ENCODE peak calls at places on chromosomes 6 and 20, in seven cellular contexts. D, N, B, V, H, X and A are unnamed samples.

GRCh38 chr20:5058873-5059272 is 57.6 kb upstream of the SLC23A2 start:
- DNase-seq in B (no peak), X (no peak), N (no peak), H (no peak), V (no peak), D (no peak), A (no peak)

GRCh38 chr6:163180874-163181541 is 233.5 kb upstream of the QKI start:
- DNase-seq in X (peak; percentile 73), N (peak; percentile 86), B (peak; percentile 90), D (peak; percentile 85), H (no peak), V (no peak), A (peak; percentile 56)

GRCh38 chr6:129338683-129339082 is 371.3 kb downstream of the ARHGAP18 start:
- DNase-seq in H (no peak), X (no peak), B (no peak), D (no peak), N (no peak), V (no peak), A (no peak)

GRCh38 chr6:168209420-168209819 is 110.2 kb downstream of the DACT2 start:
- DNase-seq in N (no peak), B (no peak), H (no peak), X (no peak), D (no peak), V (no peak), A (no peak)

GRCh38 chr6:55176958-55177357 is 2.6 kb downstream of the HCRTR2 start:
- DNase-seq in N (peak; percentile 10), V (no peak), H (no peak), B (no peak), D (no peak), X (no peak), A (no peak)

GRCh38 chr6:43976706-43977403 is 150.4 kb downstream of the MRPL14 start:
- DNase-seq in V (no peak), H (no peak), B (no peak), D (peak; percentile 14), X (no peak), N (no peak), A (no peak)

GRCh38 chr6:160393966-160394653 is 45.9 kb downstream of the SLC22A3 start:
- DNase-seq in N (peak; percentile 78), V (no peak), X (no peak), H (no peak), B (no peak), D (no peak), A (no peak)

GRCh38 chr6:43804550-43805223 is 34.7 kb downstream of the VEGFA start:
- DNase-seq in H (no peak), V (no peak), X (no peak), N (peak; percentile 91), B (no peak), D (no peak), A (no peak)

GRCh38 chr6:52087498-52087999 is at the start of gene PKHD1:
- DNase-seq in H (no peak), B (no peak), X (no peak), V (no peak), N (peak; percentile 79), D (no peak), A (no peak)

GRCh38 chr20:57479196-57479595 is 45.7 kb downstream of the CTCFL start:
- DNase-seq in V (no peak), N (no peak), D (no peak), H (no peak), B (no peak), X (no peak), A (no peak)

GRCh38 chr6:38018755-38019165 is 199.2 kb downstream of the ZFAND3 start:
- DNase-seq in B (no peak), V (no peak), X (no peak), H (no peak), N (peak; percentile 5), D (no peak), A (no peak)

GRCh38 chr6:135503703-135504475 is 6.3 kb upstream of the AHI1 start:
- DNase-seq in H (no peak), B (no peak), X (no peak), N (no peak), V (no peak), D (no peak), A (no peak)

DNA sequence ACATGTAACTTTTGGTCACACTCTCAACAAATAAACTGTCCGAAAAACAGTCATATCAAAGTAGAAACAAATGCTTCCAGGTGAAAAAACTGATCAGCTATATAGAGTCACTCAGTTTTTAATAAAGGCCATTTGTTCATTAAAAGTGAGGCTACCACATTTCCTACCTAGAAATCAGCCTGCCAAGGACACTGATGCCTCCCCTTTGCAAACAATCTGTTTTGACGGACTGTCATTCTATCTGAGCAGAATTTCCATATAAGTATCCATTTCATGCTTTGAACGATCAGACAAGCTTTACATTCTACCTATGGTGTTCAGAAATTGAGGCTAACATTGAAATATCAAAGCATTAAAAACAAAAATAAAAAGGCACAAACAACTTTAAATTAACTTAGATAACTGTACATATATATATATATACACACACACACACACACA is 2.9 kb downstream of the CCN2 start:
- DNase-seq in B (no peak), X (no peak), H (no peak), V (no peak), D (no peak), N (no peak), A (no peak)
- H3K4me3 ChIP-seq in B (peak overlapping the region; percentile 70), X (peak overlapping the region; percentile 53), H (no peak overlapping the region), V (peak overlapping the region; percentile 82), D (no peak overlapping the region), N (no peak overlapping the region), A (peak overlapping the region; percentile 55)

DNA sequence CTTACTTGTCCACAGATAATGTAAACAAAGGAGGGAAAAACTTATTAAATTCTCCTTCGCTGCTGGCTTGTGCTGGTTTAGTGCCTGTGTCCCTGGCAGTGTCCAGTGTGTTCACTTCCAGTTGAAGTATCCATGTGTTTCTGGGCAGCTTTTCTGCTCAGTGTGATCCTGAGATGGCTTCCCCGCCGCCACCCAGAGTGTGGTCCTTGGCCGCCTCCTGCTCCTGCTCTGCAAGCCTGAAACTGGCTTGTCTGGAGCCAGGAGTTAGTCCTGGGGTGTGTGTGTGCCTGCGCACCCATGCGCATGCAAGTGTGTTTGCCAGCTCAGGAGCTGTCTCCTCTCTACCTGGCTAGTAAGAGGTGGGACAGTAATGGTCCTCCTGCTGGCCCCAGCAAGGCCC is 7.2 kb downstream of the BTBD3 start:
- DNase-seq in X (no peak), D (no peak), H (no peak), B (no peak), N (no peak), V (no peak), A (no peak)
- H3K36me3 ChIP-seq in X (peaks cover 48% of the 10 kb centered on the region), D (peaks cover 33% of the 10 kb centered on the region), H (no peaks in the 10 kb centered on the region), B (no peaks in the 10 kb centered on the region), N (peaks cover 5% of the 10 kb centered on the region), V (no peaks in the 10 kb centered on the region), A (peaks cover 35% of the 10 kb centered on the region)

GRCh38 chr20:46311719-46312074 is 3.4 kb upstream of the CDH22 start:
- DNase-seq in B (no peak), H (no peak), X (no peak), V (no peak), D (no peak), N (no peak), A (no peak)

GRCh38 chr20:46315311-46315710 is 7.0 kb upstream of the CDH22 start:
- DNase-seq in X (no peak), N (no peak), V (no peak), D (no peak), H (no peak), B (no peak), A (no peak)

GRCh38 chr20:46312075-46312944 is 4.0 kb upstream of the CDH22 start:
- DNase-seq in H (no peak), D (no peak), X (no peak), V (no peak), N (peak; percentile 83), B (no peak), A (no peak)

GRCh38 chr20:46311039-46311650 is 2.8 kb upstream of the CDH22 start:
- DNase-seq in V (no peak), N (no peak), D (no peak), X (no peak), B (no peak), H (no peak), A (no peak)

GRCh38 chr20:46312945-46313861 is 4.9 kb upstream of the CDH22 start:
- DNase-seq in H (no peak), D (no peak), X (no peak), N (no peak), V (no peak), B (no peak), A (no peak)
- H3K27me3 ChIP-seq in H (peaks cover 36% of the 10 kb centered on the region), D (peaks cover 52% of the 10 kb centered on the region), X (peaks cover 98% of the 10 kb centered on the region), N (peaks cover 23% of the 10 kb centered on the region), V (peaks cover 16% of the 10 kb centered on the region), B (no peaks in the 10 kb centered on the region), A (peaks cover 78% of the 10 kb centered on the region)

GRCh38 chr6:70166088-70166958 is 136.6 kb downstream of the COL9A1 start:
- DNase-seq in N (peak; percentile 55), V (no peak), H (peak; percentile 3), X (peak; percentile 40), D (peak; percentile 59), B (peak; percentile 61), A (peak; percentile 44)
- H3K4me3 ChIP-seq in N (no peak overlapping the region), V (no peak overlapping the region), H (no peak overlapping the region), X (no peak overlapping the region), D (no peak overlapping the region), B (peak overlapping the region; percentile 9), A (peak overlapping the region; percentile 8)

GRCh38 chr20:47227576-47227975 is 128.9 kb downstream of the ZMYND8 start:
- DNase-seq in V (no peak), N (no peak), X (no peak), D (no peak), H (no peak), B (no peak), A (no peak)
- H3K36me3 ChIP-seq in V (peaks cover 7% of the 10 kb centered on the region), N (peaks cover 27% of the 10 kb centered on the region), X (peaks cover 76% of the 10 kb centered on the region), D (peaks cover 79% of the 10 kb centered on the region), H (peaks cover 43% of the 10 kb centered on the region), B (peaks cover 21% of the 10 kb centered on the region), A (peaks cover 73% of the 10 kb centered on the region)

GRCh38 chr20:62973033-62973745 is 20.7 kb downstream of the SLC17A9 start:
- DNase-seq in X (no peak), H (no peak), B (no peak), N (no peak), V (no peak), D (no peak), A (no peak)
- H3K27me3 ChIP-seq in X (peaks cover 89% of the 10 kb centered on the region), H (peaks cover 16% of the 10 kb centered on the region), B (no peaks in the 10 kb centered on the region), N (no peaks in the 10 kb centered on the region), V (no peaks in the 10 kb centered on the region), D (peaks cover 48% of the 10 kb centered on the region), A (peaks cover 9% of the 10 kb centered on the region)

DNA sequence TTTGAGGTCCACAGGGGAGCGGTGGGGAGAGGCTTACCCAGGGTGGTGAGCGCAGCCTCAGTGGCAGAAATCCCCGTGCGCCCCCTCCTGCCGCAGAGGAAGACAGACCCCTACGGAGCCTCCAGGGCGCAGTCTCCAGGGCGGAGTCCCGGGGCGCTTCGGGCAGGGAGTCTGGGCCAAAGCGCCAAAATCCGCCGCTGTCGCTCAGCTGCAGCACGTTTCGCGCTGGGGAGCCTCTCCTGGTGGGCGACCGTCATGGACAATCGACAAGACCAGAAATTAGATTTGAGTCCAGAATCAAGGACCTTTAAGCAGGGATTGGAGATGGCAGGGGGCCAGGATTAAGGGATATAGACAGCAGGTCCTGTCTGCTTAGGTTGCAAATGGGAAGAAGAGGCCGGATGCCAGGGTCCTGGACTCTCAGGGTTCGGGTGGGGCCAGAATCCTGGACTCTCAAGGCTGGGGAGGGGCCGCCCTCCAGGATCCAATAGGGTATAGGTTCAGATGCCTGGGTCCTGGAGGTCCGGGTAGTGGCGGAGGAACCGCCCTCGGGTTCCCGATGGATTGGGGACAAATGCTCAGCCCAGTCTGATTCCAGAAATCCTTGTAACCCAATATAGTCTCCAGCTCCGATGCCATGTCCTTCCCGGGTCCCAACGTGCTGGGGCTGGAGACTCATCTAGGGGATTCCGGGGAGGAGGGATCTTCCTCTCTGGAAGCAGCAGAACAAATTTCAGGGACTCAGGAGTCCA is 7.9 kb upstream of the HLA-E start:
- DNase-seq in B (no peak), N (no peak), D (no peak), V (no peak), H (no peak), X (no peak), A (no peak)
- H3K4me3 ChIP-seq in B (no peak overlapping the region), N (peak overlapping the region; percentile 21), D (no peak overlapping the region), V (no peak overlapping the region), H (no peak overlapping the region), X (no peak overlapping the region), A (no peak overlapping the region)